ENCODE peak calls at places on chromosomes 6 and 20, in six cellular contexts. One of them, this sample, is unnamed. For H3K4me1, the result is how much of the 10 kb centered on the place peaks cover.

GRCh38 chr20:39641423-39641822 is 679.3 kb downstream of the DHX35 start:
- DNase-seq in stomach: no peak
- DNase-seq in transverse colon: no peak
- DNase-seq in body of pancreas: no peak
- DNase-seq in H9: no peak
- DNase-seq in left lung: no peak
- DNase-seq in this sample: no peak

GRCh38 chr20:695165-695866 is 19.7 kb upstream of the SCRT2 start:
- DNase-seq in stomach: no peak
- DNase-seq in transverse colon: no peak
- DNase-seq in body of pancreas: no peak
- DNase-seq in H9: no peak
- DNase-seq in left lung: no peak
- DNase-seq in this sample: peak

GRCh38 chr6:20751293-20751946 is 217.2 kb downstream of the CDKAL1 start:
- DNase-seq in stomach: no peak
- DNase-seq in transverse colon: no peak
- DNase-seq in body of pancreas: no peak
- DNase-seq in H9: no peak
- DNase-seq in left lung: no peak
- DNase-seq in this sample: no peak

GRCh38 chr20:63402860-63403220 is 41.7 kb upstream of the CHRNA4 start:
- DNase-seq in stomach: no peak
- DNase-seq in transverse colon: no peak
- DNase-seq in body of pancreas: no peak
- DNase-seq in H9: no peak
- DNase-seq in left lung: no peak
- DNase-seq in this sample: no peak

GRCh38 chr6:135540207-135540877 is 42.8 kb upstream of the AHI1 start:
- DNase-seq in stomach: no peak
- DNase-seq in transverse colon: no peak
- DNase-seq in body of pancreas: no peak
- DNase-seq in H9: no peak
- DNase-seq in left lung: no peak
- DNase-seq in this sample: peak

GRCh38 chr20:22312744-22313346 is 271.5 kb downstream of the FOXA2 start:
- DNase-seq in stomach: peak
- DNase-seq in transverse colon: no peak
- DNase-seq in body of pancreas: peak
- DNase-seq in H9: no peak
- DNase-seq in left lung: no peak
- DNase-seq in this sample: peak

GRCh38 chr6:22980446-22980845 is 411.1 kb downstream of the HDGFL1 start:
- DNase-seq in stomach: no peak
- DNase-seq in transverse colon: no peak
- DNase-seq in body of pancreas: no peak
- DNase-seq in H9: no peak
- DNase-seq in left lung: no peak
- DNase-seq in this sample: no peak

GRCh38 chr6:161417712-161418457 is 144.0 kb upstream of the AGPAT4 start:
- DNase-seq in stomach: no peak
- DNase-seq in transverse colon: no peak
- DNase-seq in body of pancreas: peak
- DNase-seq in H9: no peak
- DNase-seq in left lung: no peak
- DNase-seq in this sample: peak

GRCh38 chr6:154164397-154164796 is 125.4 kb downstream of the OPRM1 start:
- DNase-seq in stomach: no peak
- DNase-seq in transverse colon: no peak
- DNase-seq in body of pancreas: peak
- DNase-seq in H9: no peak
- DNase-seq in left lung: no peak
- DNase-seq in this sample: peak

GRCh38 chr6:129906515-129907077 is 45.5 kb upstream of the TMEM244 start:
- DNase-seq in stomach: no peak
- DNase-seq in transverse colon: no peak
- DNase-seq in body of pancreas: no peak
- DNase-seq in H9: no peak
- DNase-seq in left lung: no peak
- DNase-seq in this sample: no peak
- H3K4me1 ChIP-seq in stomach: under half
- H3K4me1 ChIP-seq in transverse colon: under half
- H3K4me1 ChIP-seq in body of pancreas: under half
- H3K4me1 ChIP-seq in H9: under half
- H3K4me1 ChIP-seq in left lung: under half
- H3K4me1 ChIP-seq in this sample: under half

GRCh38 chr6:35752330-35752729 is 15.5 kb downstream of the ARMC12 start:
- DNase-seq in stomach: no peak
- DNase-seq in transverse colon: no peak
- DNase-seq in body of pancreas: no peak
- DNase-seq in H9: no peak
- DNase-seq in left lung: no peak
- DNase-seq in this sample: no peak

GRCh38 chr6:35751594-35751993 is 14.8 kb downstream of the ARMC12 start:
- DNase-seq in stomach: no peak
- DNase-seq in transverse colon: no peak
- DNase-seq in body of pancreas: no peak
- DNase-seq in H9: no peak
- DNase-seq in left lung: no peak
- DNase-seq in this sample: no peak

GRCh38 chr6:35755525-35755924 is 18.7 kb downstream of the ARMC12 start:
- DNase-seq in stomach: no peak
- DNase-seq in transverse colon: no peak
- DNase-seq in body of pancreas: no peak
- DNase-seq in H9: no peak
- DNase-seq in left lung: no peak
- DNase-seq in this sample: no peak

GRCh38 chr6:35757461-35758123 is 18.8 kb upstream of the CLPSL2 start:
- DNase-seq in stomach: no peak
- DNase-seq in transverse colon: no peak
- DNase-seq in body of pancreas: no peak
- DNase-seq in H9: peak
- DNase-seq in left lung: no peak
- DNase-seq in this sample: no peak

GRCh38 chr6:35754452-35755321 is 17.9 kb downstream of the ARMC12 start:
- DNase-seq in stomach: no peak
- DNase-seq in transverse colon: no peak
- DNase-seq in body of pancreas: peak
- DNase-seq in H9: no peak
- DNase-seq in left lung: no peak
- DNase-seq in this sample: peak
- H3K27ac ChIP-seq in stomach: no peak
- H3K27ac ChIP-seq in transverse colon: no peak
- H3K27ac ChIP-seq in body of pancreas: peak
- H3K27ac ChIP-seq in H9: no peak
- H3K27ac ChIP-seq in left lung: no peak
- H3K27ac ChIP-seq in this sample: no peak

GRCh38 chr6:51093899-51094665 is 275.4 kb downstream of the TFAP2B start:
- DNase-seq in stomach: no peak
- DNase-seq in transverse colon: no peak
- DNase-seq in body of pancreas: no peak
- DNase-seq in H9: no peak
- DNase-seq in left lung: no peak
- DNase-seq in this sample: no peak

GRCh38 chr6:51098246-51098645 is 279.6 kb downstream of the TFAP2B start:
- DNase-seq in stomach: no peak
- DNase-seq in transverse colon: no peak
- DNase-seq in body of pancreas: no peak
- DNase-seq in H9: no peak
- DNase-seq in left lung: no peak
- DNase-seq in this sample: no peak

GRCh38 chr6:51099201-51099600 is 280.5 kb downstream of the TFAP2B start:
- DNase-seq in stomach: no peak
- DNase-seq in transverse colon: no peak
- DNase-seq in body of pancreas: no peak
- DNase-seq in H9: no peak
- DNase-seq in left lung: no peak
- DNase-seq in this sample: no peak

GRCh38 chr6:51098801-51099200 is 280.1 kb downstream of the TFAP2B start:
- DNase-seq in stomach: no peak
- DNase-seq in transverse colon: no peak
- DNase-seq in body of pancreas: no peak
- DNase-seq in H9: no peak
- DNase-seq in left lung: no peak
- DNase-seq in this sample: no peak
- TF ChIP-seq CTCF in stomach: no peak
- TF ChIP-seq CTCF in transverse colon: no peak
- TF ChIP-seq CTCF in body of pancreas: no peak
- TF ChIP-seq CTCF in H9: no peak
- TF ChIP-seq CTCF in left lung: no peak
- TF ChIP-seq CTCF in this sample: no peak

DNA sequence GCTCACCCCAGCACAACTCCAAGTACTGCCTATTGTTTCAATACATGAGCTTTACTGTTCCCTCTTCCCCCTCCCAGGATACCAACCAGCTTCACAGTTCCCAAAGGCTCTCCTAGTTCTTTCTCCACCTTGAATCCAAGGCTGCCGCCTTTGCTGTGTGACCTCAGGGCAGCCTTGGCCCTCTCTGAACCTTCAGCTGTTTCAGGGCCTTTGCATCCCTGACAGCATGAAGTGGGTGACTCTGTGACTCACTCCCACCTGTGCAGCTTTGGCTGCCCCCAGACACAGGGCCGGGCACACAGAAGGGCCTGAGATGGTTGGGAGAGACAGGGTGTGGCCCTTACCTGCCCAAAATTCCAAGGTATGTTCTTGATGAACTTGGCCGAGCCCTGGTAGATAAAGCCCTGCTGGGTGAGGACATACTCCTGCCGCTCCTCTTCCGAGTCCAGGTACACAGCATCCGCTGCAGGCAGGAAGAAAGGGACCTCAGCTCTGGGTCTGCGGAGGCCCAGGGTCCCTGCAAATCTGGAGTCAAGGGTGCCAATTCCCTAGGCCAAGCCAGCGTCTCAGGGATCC is 14.4 kb downstream of the TGM2 start:
- DNase-seq in stomach: no peak
- DNase-seq in transverse colon: no peak
- DNase-seq in body of pancreas: no peak
- DNase-seq in H9: no peak
- DNase-seq in left lung: no peak
- DNase-seq in this sample: no peak
- H3K4me1 ChIP-seq in stomach: under half
- H3K4me1 ChIP-seq in transverse colon: under half
- H3K4me1 ChIP-seq in body of pancreas: under half
- H3K4me1 ChIP-seq in H9: under half
- H3K4me1 ChIP-seq in left lung: half or more
- H3K4me1 ChIP-seq in this sample: under half

DNA sequence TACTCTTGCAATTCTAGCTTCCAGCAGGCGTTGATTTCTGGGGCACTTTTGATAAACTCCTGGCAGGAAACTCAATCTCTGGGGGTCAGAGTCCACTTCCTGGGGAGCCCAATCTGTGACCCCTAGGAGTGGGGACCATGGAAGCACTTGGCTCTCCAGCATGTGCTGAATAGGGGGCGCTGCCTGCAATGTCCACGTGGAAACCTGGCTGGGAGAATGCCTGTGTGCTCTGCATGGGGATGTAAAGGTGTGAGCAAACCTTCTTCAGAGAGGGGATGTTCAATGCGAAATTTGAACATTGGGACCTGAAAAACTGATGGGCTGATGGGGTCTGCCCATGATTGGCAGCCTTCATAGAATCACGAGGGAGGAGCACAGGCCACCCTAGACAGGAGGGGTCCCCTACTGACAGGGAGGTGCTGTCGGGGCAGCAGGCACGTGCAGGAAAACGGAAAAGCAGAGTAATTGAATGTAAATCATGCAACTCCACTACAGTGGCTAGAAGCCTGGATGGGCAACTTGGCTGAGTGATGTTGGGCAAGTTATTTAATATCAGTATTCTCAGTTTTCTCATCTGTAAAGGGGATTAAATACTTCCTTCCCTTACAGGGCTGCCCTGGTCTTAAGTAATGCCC is 47.8 kb downstream of the CEP43 start:
- DNase-seq in stomach: no peak
- DNase-seq in transverse colon: no peak
- DNase-seq in body of pancreas: no peak
- DNase-seq in H9: no peak
- DNase-seq in left lung: no peak
- DNase-seq in this sample: no peak
- H3K27ac ChIP-seq in stomach: no peak
- H3K27ac ChIP-seq in transverse colon: peak
- H3K27ac ChIP-seq in body of pancreas: no peak
- H3K27ac ChIP-seq in H9: no peak
- H3K27ac ChIP-seq in left lung: no peak
- H3K27ac ChIP-seq in this sample: no peak

GRCh38 chr20:44642203-44643153 is 9.0 kb downstream of the ADA start:
- DNase-seq in stomach: peak
- DNase-seq in transverse colon: peak
- DNase-seq in body of pancreas: peak
- DNase-seq in H9: peak
- DNase-seq in left lung: no peak
- DNase-seq in this sample: peak

GRCh38 chr20:44641305-44641704 is 10.2 kb downstream of the ADA start:
- DNase-seq in stomach: no peak
- DNase-seq in transverse colon: no peak
- DNase-seq in body of pancreas: no peak
- DNase-seq in H9: no peak
- DNase-seq in left lung: peak
- DNase-seq in this sample: no peak

GRCh38 chr20:44643596-44644383 is 7.7 kb downstream of the ADA start:
- DNase-seq in stomach: peak
- DNase-seq in transverse colon: peak
- DNase-seq in body of pancreas: peak
- DNase-seq in H9: peak
- DNase-seq in left lung: peak
- DNase-seq in this sample: no peak

GRCh38 chr20:44644384-44645131 is 6.9 kb downstream of the ADA start:
- DNase-seq in stomach: no peak
- DNase-seq in transverse colon: no peak
- DNase-seq in body of pancreas: no peak
- DNase-seq in H9: no peak
- DNase-seq in left lung: no peak
- DNase-seq in this sample: no peak

DNA sequence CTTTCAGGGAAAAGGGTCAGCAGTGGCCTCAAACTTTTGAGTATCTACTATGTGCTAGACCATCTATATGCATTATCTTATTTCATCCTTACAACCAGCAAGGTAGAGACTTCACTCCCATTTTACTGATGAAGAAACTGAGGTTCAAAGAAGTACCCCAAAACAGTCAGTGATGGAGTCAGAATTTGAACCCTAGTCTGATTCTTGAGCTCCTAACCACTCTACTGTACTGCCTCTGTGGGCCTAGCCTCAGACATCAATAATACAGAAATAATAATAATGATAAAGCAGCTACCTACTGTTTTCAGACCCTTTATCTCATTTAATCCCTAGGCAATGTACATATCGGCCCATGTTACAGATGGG is 8.4 kb downstream of the ADA start:
- DNase-seq in stomach: no peak
- DNase-seq in transverse colon: no peak
- DNase-seq in body of pancreas: no peak
- DNase-seq in H9: no peak
- DNase-seq in left lung: no peak
- DNase-seq in this sample: no peak
- TF ChIP-seq CTCF in stomach: no peak
- TF ChIP-seq CTCF in transverse colon: no peak
- TF ChIP-seq CTCF in body of pancreas: no peak
- TF ChIP-seq CTCF in H9: no peak
- TF ChIP-seq CTCF in left lung: no peak
- TF ChIP-seq CTCF in this sample: no peak

GRCh38 chr6:149306967-149307366 is 10.5 kb upstream of the TAB2 start:
- DNase-seq in stomach: no peak
- DNase-seq in transverse colon: no peak
- DNase-seq in body of pancreas: no peak
- DNase-seq in H9: no peak
- DNase-seq in left lung: no peak
- DNase-seq in this sample: no peak
- H3K4me1 ChIP-seq in stomach: under half
- H3K4me1 ChIP-seq in transverse colon: under half
- H3K4me1 ChIP-seq in body of pancreas: under half
- H3K4me1 ChIP-seq in H9: under half
- H3K4me1 ChIP-seq in left lung: under half
- H3K4me1 ChIP-seq in this sample: under half